ENCODE peak calls at places on chromosomes 11 and 22, in five cellular contexts. D is dorsolateral prefrontal cortex; A is stimulated activated naive B cell treated with anti-CD40 and anti-IgM and Interleukin-4, amounts not matched to agents 10 μg/mL and 1 μg/mL and 100 μg/mL, for 72 hours; G is endothelial cell; N is caudate nucleus. Q is an unnamed sample.

GRCh38 chr11:30741039-30741550 is 154.9 kb upstream of the MPPED2 start:
- DNase-seq in N (no peak), G (no peak), A (no peak), D (no peak), Q (no peak)

GRCh38 chr22:25072406-25072805 is 119.9 kb downstream of the KIAA1671 start:
- DNase-seq in A (no peak), G (no peak), N (no peak), D (no peak), Q (no peak)

GRCh38 chr22:41772198-41772597 is 28.3 kb upstream of the CCDC134 start:
- DNase-seq in G (no peak), N (no peak), A (no peak), D (no peak), Q (no peak)

GRCh38 chr11:73359341-73359740 is 16.9 kb upstream of the RELT start:
- DNase-seq in A (no peak), N (no peak), G (no peak), D (no peak), Q (no peak)

GRCh38 chr11:17738350-17739207 is 4.0 kb downstream of the KCNC1 start:
- DNase-seq in D (no peak), N (no peak), G (no peak), A (no peak), Q (no peak)

GRCh38 chr11:2260491-2261364 is 9.7 kb downstream of the ASCL2 start:
- DNase-seq in G (no peak), D (no peak), N (no peak), A (no peak), Q (no peak)

GRCh38 chr11:125404811-125405481 is 91.1 kb downstream of the FEZ1 start:
- DNase-seq in A (peak), G (peak), D (peak), N (peak), Q (peak)

GRCh38 chr22:48695731-48696305 is 1131.9 kb downstream of the BRD1 start:
- DNase-seq in N (no peak), D (no peak), G (no peak), A (no peak), Q (no peak)

GRCh38 chr11:130999992-131000770 is 83.9 kb upstream of the SNX19 start:
- DNase-seq in G (no peak), N (no peak), A (no peak), D (no peak), Q (no peak)

GRCh38 chr11:892106-892505 is 18.5 kb downstream of the CHID1 start:
- DNase-seq in D (no peak), N (no peak), G (no peak), A (no peak), Q (no peak)

GRCh38 chr22:37269930-37270678 is 12.2 kb upstream of the CYTH4 start:
- DNase-seq in G (no peak), D (no peak), A (no peak), N (no peak), Q (no peak)

GRCh38 chr11:6608726-6609501 is 3.1 kb downstream of the TAF10 start:
- DNase-seq in N (no peak), D (no peak), G (no peak), A (no peak), Q (no peak)

GRCh38 chr11:2942447-2942846 is 13.2 kb upstream of the PHLDA2 start:
- DNase-seq in G (no peak), N (no peak), D (no peak), A (no peak), Q (no peak)

GRCh38 chr11:79809487-79809886 is 368.7 kb upstream of the TENM4 start:
- DNase-seq in N (no peak), A (no peak), D (no peak), G (no peak), Q (no peak)

GRCh38 chr11:117918366-117919255 is 10.6 kb downstream of the TMPRSS13 start:
- DNase-seq in D (no peak), A (no peak), G (no peak), N (no peak), Q (no peak)

GRCh38 chr11:93783362-93783761 is 720 bp upstream of the MED17 start:
- DNase-seq in G (no peak), A (no peak), N (no peak), D (no peak), Q (no peak)

GRCh38 chr22:45425101-45425500 is 11.6 kb downstream of the RIBC2 start:
- DNase-seq in G (no peak), D (no peak), N (no peak), A (no peak), Q (no peak)

GRCh38 chr11:134139303-134139872 is 70.5 kb downstream of the JAM3 start:
- DNase-seq in D (no peak), N (no peak), G (no peak), A (no peak), Q (no peak)

GRCh38 chr11:35083181-35084061 is 55.5 kb upstream of the CD44 start:
- DNase-seq in N (no peak), G (no peak), D (peak), A (peak), Q (peak)

GRCh38 chr22:24486501-24486921 is 8.6 kb upstream of the UPB1 start:
- DNase-seq in N (no peak), G (no peak), D (no peak), A (no peak), Q (no peak)

GRCh38 chr22:26161746-26162145 is 7.5 kb upstream of the SEZ6L start:
- DNase-seq in G (no peak), D (no peak), N (no peak), A (no peak), Q (no peak)

GRCh38 chr11:115687934-115688333 is 183.7 kb upstream of the CADM1 start:
- DNase-seq in G (no peak), A (no peak), D (no peak), N (no peak), Q (no peak)

GRCh38 chr11:112322173-112322813 is 61.6 kb upstream of the PLET1 start:
- DNase-seq in A (no peak), G (no peak), N (no peak), D (no peak), Q (no peak)

Q was measured in substantia nigra.